ENCODE peak calls at places on chromosome 16, in four cellular contexts. Q, H, N and K are unnamed samples.

GRCh38 chr16:60922920-60923319 is 1113.3 kb downstream of the CDH8 start:
- DNase-seq in Q (no peak), H (no peak), N (no peak), K (no peak)

GRCh38 chr16:89881368-89881730 is 8.0 kb downstream of the TCF25 start:
- DNase-seq in Q (no peak), H (no peak), N (no peak), K (no peak)

GRCh38 chr16:1559446-1559975 is 26.0 kb downstream of the TMEM204 start:
- DNase-seq in Q (no peak), H (no peak), N (no peak), K (no peak)

GRCh38 chr16:2829501-2830354 is at the start of gene ZG16B:
- DNase-seq in Q (no peak), H (peak), N (no peak), K (no peak)

GRCh38 chr16:64412578-64413280 is 709.1 kb downstream of the CDH11 start:
- DNase-seq in Q (no peak), H (no peak), N (no peak), K (no peak)

GRCh38 chr16:87953308-87954208 is 2.3 kb downstream of the BANP start:
- DNase-seq in Q (no peak), H (no peak), N (no peak), K (no peak)

GRCh38 chr16:47858333-47859067 is 297.3 kb downstream of the ABCC12 start:
- DNase-seq in Q (no peak), H (no peak), N (no peak), K (no peak)

GRCh38 chr16:20249247-20249646 is 78.1 kb downstream of the GP2 start:
- DNase-seq in Q (no peak), H (no peak), N (no peak), K (no peak)

GRCh38 chr16:12763517-12763916 is 40.2 kb downstream of the CPPED1 start:
- DNase-seq in Q (no peak), H (peak), N (no peak), K (no peak)

GRCh38 chr16:26673011-26673410 is 393.7 kb upstream of the C16orf82 start:
- DNase-seq in Q (no peak), H (no peak), N (no peak), K (no peak)

GRCh38 chr16:26666486-26666885 is 400.2 kb upstream of the C16orf82 start:
- DNase-seq in Q (no peak), H (no peak), N (no peak), K (no peak)

GRCh38 chr16:26668026-26668425 is 398.7 kb upstream of the C16orf82 start:
- DNase-seq in Q (no peak), H (peak), N (no peak), K (no peak)

GRCh38 chr16:26667271-26667703 is 399.4 kb upstream of the C16orf82 start:
- DNase-seq in Q (peak), H (no peak), N (no peak), K (peak)

DNA sequence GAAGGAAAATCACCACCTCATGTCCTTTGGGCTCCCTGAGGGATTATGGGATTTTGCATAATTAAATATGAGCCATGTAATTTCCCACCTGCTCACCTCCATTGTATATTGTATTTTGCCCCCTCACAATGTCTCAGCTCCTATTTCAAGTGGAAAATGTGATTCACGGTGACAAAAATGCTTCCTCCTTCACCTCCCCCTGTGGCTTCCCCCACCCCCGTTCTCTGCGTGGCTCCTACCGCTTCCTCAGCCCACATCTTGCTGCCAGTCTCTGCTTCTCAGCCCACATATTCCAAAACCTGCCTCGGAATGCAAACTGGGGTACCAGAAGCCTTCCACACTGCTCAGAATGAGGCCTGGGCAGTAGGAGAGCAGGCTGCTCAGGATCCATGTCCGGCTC is 394.5 kb upstream of the C16orf82 start:
- DNase-seq in Q (no peak), H (no peak), N (no peak), K (no peak)
- TF ChIP-seq EZH2phosphoT487 in Q (no peak), H (no peak), N (no peak), K (no peak)

DNA sequence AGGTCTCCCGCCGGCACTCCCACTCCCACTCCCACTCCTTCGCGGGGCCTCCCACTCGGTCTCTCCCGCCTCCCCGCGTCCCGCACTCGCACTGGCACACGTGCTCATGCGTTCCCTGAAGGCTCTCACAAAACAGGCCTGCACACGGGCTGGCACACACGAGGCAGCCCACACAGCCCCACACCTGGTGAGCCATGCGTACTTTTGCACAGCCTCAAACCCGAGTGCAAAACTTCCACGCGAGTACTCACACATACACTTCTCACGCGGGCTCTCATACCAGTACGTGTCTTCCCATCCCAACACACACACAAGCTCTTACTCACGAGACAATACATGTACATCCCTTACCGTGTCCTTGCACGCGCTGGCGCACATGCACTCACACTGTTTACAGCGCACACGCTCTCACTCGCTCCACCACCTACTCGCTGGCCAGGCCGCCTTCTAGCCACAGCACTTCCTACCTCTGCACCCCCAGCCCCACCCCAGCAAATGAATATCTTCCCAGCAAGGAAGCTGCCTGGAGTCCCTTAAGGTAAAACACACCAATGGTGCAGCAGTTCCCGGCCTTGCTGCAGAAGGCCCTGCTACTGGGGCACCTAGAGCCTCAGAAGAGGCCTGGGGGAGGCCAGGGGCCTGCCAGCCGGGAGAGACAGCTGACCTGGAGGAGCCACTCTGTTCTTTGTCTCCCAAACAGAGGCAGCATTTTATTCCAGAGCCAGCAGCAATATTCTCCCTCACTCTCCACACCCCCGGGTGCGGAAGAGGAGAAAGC is 533 bp upstream of the KIFC3 start:
- DNase-seq in Q (peak), H (peak), N (no peak), K (peak)
- TF ChIP-seq EZH2phosphoT487 in Q (no peak), H (no peak), N (no peak), K (no peak)

DNA sequence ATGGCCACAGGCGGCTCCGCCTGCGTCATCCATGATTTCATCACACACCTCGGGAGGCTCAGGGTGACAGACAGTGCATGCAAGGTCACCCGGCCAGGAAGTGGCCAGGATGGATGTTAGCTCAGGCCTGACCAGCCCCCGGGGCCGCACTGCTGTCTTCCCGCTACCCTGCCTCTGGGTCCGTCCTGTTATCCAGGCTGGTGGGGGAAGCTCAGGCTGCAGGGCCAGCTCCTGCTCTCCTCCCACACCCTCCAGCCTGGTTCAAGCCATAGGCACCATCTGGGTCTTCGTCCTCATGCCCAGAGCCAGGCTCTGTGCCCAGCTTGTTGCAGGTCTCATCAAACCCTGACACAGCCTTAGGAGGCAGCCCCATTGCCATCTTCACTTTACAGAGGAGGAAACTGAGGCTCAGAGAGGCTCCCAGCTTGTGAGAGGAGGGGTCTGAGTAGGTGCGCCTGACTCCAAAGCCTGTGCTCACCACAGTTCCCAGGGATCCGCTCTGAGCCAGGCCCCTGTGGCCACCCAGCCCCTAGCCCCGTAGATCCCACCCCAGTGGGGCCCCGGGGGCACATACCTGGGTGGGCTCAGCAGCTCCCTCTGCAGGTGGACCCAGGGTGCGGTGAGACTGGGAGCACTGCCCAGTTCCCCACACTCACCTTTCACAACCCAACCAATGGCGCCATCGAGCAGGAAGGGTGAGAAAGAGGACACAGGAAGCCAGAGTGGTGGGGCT is 414 bp upstream of the ADGRG3 start:
- DNase-seq in Q (peak), H (peak), N (no peak), K (no peak)
- TF ChIP-seq EZH2phosphoT487 in Q (no peak), H (no peak), N (no peak), K (no peak)

GRCh38 chr16:85556456-85557082 is 56.6 kb upstream of the GSE1 start:
- DNase-seq in Q (peak), H (peak), N (peak), K (peak)
- TF ChIP-seq EZH2phosphoT487 in Q (no peak), H (no peak), N (no peak), K (no peak)